ENCODE peak calls at places on chromosome 12, in nine cellular contexts. L is breast epithelium, P is A549, H is stomach, G is uterus, C is HCT116, R is IMR-90, K is ovary, I is spleen. F is an unnamed sample.

GRCh38 chr12:1935242-1935641 is 16.8 kb upstream of the CACNA2D4 start:
- DNase-seq in L (no peak), P (no peak), H (no peak), G (no peak), C (no peak), R (no peak), K (no peak), I (peak), F (no peak)

GRCh38 chr12:6375269-6376078 is at the start of gene SCNN1A:
- DNase-seq in L (peak), P (no peak), H (peak), G (peak), C (no peak), R (no peak), K (peak), I (no peak), F (no peak)

GRCh38 chr12:48189331-48190125 is 6.1 kb downstream of the CCDC184 start:
- DNase-seq in L (peak), P (peak), H (peak), G (peak), C (peak), R (peak), K (peak), I (no peak), F (peak)

GRCh38 chr12:91874086-91874865 is 271.4 kb downstream of the BTG1 start:
- DNase-seq in L (no peak), P (no peak), H (no peak), G (no peak), C (no peak), R (no peak), K (no peak), I (no peak), F (no peak)

GRCh38 chr12:92973614-92974013 is 44.5 kb upstream of the EEA1 start:
- DNase-seq in L (no peak), P (no peak), H (no peak), G (no peak), C (no peak), R (peak), K (no peak), I (no peak), F (no peak)

GRCh38 chr12:52687527-52688385 is 7.5 kb upstream of the KRT1 start:
- DNase-seq in L (peak), P (no peak), H (no peak), G (no peak), C (peak), R (no peak), K (no peak), I (peak), F (no peak)

GRCh38 chr12:128798543-128799341 is 25.0 kb downstream of the SLC15A4 start:
- DNase-seq in L (no peak), P (no peak), H (no peak), G (no peak), C (no peak), R (no peak), K (no peak), I (no peak), F (no peak)

GRCh38 chr12:78641837-78642423 is 222.6 kb upstream of the SYT1 start:
- DNase-seq in L (no peak), P (no peak), H (no peak), G (no peak), C (peak), R (peak), K (no peak), I (no peak), F (no peak)

GRCh38 chr12:64385468-64385867 is 5.1 kb downstream of the C12orf56 start:
- DNase-seq in L (no peak), P (no peak), H (no peak), G (no peak), C (peak), R (peak), K (no peak), I (no peak), F (no peak)

GRCh38 chr12:100820314-100820713 is 25.7 kb downstream of the ANO4 start:
- DNase-seq in L (no peak), P (no peak), H (no peak), G (no peak), C (no peak), R (peak), K (no peak), I (no peak), F (no peak)

GRCh38 chr12:32149489-32149888 is 42.8 kb downstream of the BICD1 start:
- DNase-seq in L (no peak), P (no peak), H (no peak), G (no peak), C (no peak), R (no peak), K (no peak), I (no peak), F (no peak)

GRCh38 chr12:62332598-62332997 is 72.4 kb downstream of the USP15 start:
- DNase-seq in L (no peak), P (no peak), H (no peak), G (no peak), C (no peak), R (peak), K (no peak), I (no peak), F (no peak)

GRCh38 chr12:130677957-130678558 is 38.0 kb downstream of the RIMBP2 start:
- DNase-seq in L (no peak), P (no peak), H (no peak), G (no peak), C (no peak), R (no peak), K (no peak), I (peak), F (no peak)

GRCh38 chr12:104764225-104765073 is 193.6 kb downstream of the SLC41A2 start:
- DNase-seq in L (no peak), P (no peak), H (no peak), G (no peak), C (no peak), R (no peak), K (no peak), I (no peak), F (no peak)

GRCh38 chr12:65696227-65696626 is 128.1 kb upstream of the HMGA2 start:
- DNase-seq in L (no peak), P (no peak), H (no peak), G (no peak), C (no peak), R (peak), K (no peak), I (no peak), F (no peak)

GRCh38 chr12:4829161-4829792 is 80.4 kb upstream of the KCNA1 start:
- DNase-seq in L (no peak), P (no peak), H (no peak), G (no peak), C (no peak), R (no peak), K (no peak), I (no peak), F (no peak)

GRCh38 chr12:122142857-122143256 is 31.2 kb downstream of the IL31 start:
- DNase-seq in L (no peak), P (no peak), H (no peak), G (no peak), C (no peak), R (no peak), K (no peak), I (no peak), F (no peak)

DNA sequence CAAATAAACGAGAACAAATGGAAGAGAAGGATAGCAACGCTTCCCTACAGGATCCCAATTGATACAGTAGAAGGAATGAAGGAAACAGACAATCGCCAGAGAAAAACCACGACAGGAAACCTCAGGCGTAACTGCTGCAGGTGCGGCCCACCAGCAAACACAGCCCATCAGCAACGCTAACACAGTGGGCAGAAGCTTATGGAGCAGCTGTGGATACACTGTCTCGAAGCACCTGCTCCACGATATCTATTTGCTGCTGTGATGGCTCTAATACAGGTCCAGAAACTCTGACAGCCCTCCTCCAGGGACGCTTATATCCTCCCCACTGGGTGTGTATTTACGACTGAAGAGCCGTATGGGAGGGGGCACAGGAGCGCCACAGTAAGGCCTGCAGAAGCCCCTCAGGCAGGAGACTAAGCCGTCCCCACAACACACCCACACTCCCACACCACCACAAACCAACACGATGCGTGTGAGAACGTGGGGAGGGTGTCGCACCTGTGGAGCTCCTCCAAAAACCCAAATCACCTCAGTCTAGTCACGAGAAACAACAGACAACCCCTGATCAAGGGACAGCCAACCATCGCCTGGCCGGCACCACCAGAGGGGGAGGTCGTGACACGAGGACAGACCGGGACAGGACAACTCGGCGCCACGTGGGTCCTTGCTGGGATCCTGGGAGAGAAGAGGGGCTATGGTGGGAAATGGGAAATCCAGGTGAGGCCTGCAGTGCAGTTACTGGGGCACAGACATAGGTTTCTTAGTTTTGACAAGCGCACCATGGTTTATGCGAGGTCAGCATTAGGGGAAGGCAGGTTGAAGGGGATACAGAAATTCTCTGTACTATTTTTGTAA is 24.0 kb downstream of the POLE start:
- DNase-seq in L (no peak), P (no peak), H (no peak), G (no peak), C (no peak), R (no peak), K (no peak), I (no peak), F (no peak)
- TF ChIP-seq POLR2A in L (no peak), P (no peak), H (no peak), G (no peak), C (no peak), R (no peak), K (no peak), I (no peak), F (no peak)

GRCh38 chr12:101924647-101925046 is 47.3 kb downstream of the DRAM1 start:
- DNase-seq in L (no peak), P (peak), H (no peak), G (no peak), C (no peak), R (peak), K (peak), I (no peak), F (peak)

GRCh38 chr12:101925935-101926334 is 48.6 kb downstream of the DRAM1 start:
- DNase-seq in L (no peak), P (no peak), H (no peak), G (no peak), C (no peak), R (no peak), K (no peak), I (peak), F (no peak)

GRCh38 chr12:101925352-101925751 is 48.0 kb downstream of the DRAM1 start:
- DNase-seq in L (peak), P (peak), H (peak), G (peak), C (no peak), R (peak), K (peak), I (no peak), F (peak)

GRCh38 chr12:101920906-101921305 is 43.5 kb downstream of the DRAM1 start:
- DNase-seq in L (no peak), P (no peak), H (no peak), G (no peak), C (no peak), R (peak), K (no peak), I (no peak), F (no peak)

DNA sequence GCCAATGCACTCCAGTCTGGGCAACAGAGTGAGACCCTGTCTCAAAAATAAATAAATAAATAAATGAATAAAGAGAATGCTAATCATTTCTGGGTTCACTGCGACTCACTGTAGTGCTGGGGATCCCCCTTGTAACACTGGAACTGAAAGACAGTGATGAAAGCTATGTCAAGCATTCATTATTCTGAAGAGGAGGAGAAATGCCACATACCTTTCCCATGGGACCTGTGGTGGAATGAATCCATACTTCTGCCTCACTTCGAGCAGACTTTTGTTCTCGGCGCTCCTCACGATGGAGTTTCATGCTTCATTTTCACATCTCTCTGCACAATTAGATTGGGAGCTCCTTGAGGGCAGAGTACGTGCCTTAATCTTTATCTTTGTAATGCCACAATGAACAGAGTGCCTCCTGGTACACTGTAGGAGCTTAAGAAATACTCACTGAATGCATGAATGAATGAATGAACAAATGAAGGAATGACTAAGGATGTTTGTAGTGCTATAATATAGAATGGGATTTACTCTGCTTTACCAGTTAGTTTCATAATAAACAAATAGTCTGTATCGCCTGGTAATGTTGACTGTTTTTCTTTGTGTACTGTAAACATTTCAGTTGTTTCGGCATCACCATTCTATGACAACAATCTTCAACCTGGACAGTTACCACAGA is 45.8 kb downstream of the DRAM1 start:
- DNase-seq in L (no peak), P (no peak), H (no peak), G (no peak), C (no peak), R (no peak), K (no peak), I (no peak), F (no peak)
- TF ChIP-seq POLR2A in L (no peak), P (no peak), H (no peak), G (no peak), C (no peak), R (no peak), K (no peak), I (no peak), F (no peak)

GRCh38 chr12:108491256-108491655 is 23.8 kb upstream of the FICD start:
- DNase-seq in L (no peak), P (no peak), H (no peak), G (no peak), C (no peak), R (no peak), K (no peak), I (no peak), F (no peak)
- TF ChIP-seq POLR2A in L (no peak), P (no peak), H (no peak), G (no peak), C (no peak), R (no peak), K (no peak), I (no peak), F (no peak)

GRCh38 chr12:57487597-57488396 is at the start of gene MARS1:
- DNase-seq in L (peak), P (peak), H (peak), G (peak), C (peak), R (peak), K (peak), I (peak), F (peak)
- TF ChIP-seq POLR2A in L (no peak), P (peak), H (no peak), G (no peak), C (peak), R (peak), K (peak), I (no peak), F (no peak)

GRCh38 chr12:9115731-9116689 is at the start of gene A2M:
- DNase-seq in L (peak), P (no peak), H (no peak), G (peak), C (no peak), R (no peak), K (no peak), I (no peak), F (peak)
- TF ChIP-seq POLR2A in L (peak), P (no peak), H (no peak), G (peak), C (no peak), R (no peak), K (no peak), I (peak), F (no peak)

GRCh38 chr12:68686595-68687521 is at the start of gene NUP107:
- DNase-seq in L (peak), P (peak), H (peak), G (peak), C (peak), R (peak), K (peak), I (peak), F (peak)
- TF ChIP-seq POLR2A in L (peak), P (peak), H (no peak), G (no peak), C (peak), R (peak), K (peak), I (no peak), F (no peak)

DNA sequence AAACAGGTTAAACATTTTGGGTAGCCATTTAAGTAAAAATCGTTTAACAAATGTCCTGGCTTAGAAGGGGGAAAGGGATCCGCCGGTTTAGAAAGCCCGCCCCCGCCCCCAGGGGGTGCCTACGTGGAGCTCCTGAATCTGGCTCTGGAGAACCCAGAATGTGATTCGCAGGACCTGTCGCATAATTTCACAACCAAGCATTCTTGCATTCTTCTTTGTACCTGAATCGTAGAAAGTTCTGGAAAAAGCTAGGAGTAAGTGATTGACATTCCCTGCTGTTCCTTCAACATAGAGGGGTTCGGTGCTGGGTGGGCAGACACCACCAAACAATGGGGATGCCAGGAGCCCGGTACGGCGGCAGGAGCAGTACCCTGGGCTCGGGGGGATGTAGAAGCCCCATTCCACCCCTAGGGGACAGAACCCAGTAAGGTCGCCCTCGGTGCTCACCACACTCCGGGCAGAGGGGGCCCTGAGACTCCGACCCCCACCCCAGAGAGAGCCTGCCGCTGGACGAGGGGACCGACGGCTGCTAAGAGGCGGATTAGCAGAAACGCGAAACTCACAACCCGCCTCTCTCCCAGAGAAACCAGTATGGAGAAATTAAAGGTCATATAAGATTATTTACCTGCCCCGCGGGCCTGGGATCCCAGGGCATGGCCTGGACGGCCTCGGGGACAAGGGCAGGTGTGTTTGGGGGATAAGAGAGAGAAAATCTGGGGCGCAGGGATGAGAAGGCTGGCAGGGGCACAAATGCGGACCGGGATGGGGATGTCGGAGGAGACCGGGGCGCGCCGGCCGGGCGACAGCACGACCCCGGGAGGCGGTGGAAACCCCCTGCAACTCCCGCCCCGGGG is 547 bp downstream of the CSRP2 start:
- DNase-seq in L (peak), P (peak), H (no peak), G (peak), C (peak), R (no peak), K (no peak), I (no peak), F (no peak)
- TF ChIP-seq POLR2A in L (no peak), P (no peak), H (no peak), G (no peak), C (no peak), R (no peak), K (no peak), I (no peak), F (no peak)

DNA sequence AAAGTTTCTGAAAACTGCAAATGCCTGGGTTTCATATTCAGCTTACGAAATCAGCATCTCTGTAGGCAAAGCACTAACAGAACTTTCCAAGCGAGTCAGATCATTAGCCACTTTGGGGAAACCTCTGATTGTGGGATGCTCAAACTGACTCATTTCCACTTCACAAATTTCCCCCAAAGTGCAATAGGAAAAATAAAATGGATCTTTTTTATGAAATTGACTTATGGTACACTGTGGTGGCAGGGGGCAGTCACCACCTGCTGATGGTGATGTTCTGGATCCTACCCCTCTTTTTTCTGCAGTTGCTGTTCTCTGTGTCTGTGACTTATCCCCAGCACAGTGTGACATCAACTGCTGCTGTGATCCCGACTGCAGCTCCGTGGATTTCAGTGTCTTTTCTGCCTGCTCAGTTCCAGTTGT is 5.6 kb downstream of the TCTN1 start:
- DNase-seq in L (no peak), P (no peak), H (no peak), G (no peak), C (no peak), R (peak), K (no peak), I (no peak), F (no peak)
- TF ChIP-seq POLR2A in L (no peak), P (no peak), H (no peak), G (no peak), C (no peak), R (no peak), K (no peak), I (no peak), F (no peak)

F was measured in testis.